ENCODE peak calls at places on chromosomes 13 and 19, in six cellular contexts. Q is suprapubic skin; N is CD8-positive, alpha-beta T cell; P is hepatocyte; V is activated CD8-positive, alpha-beta memory T cell treated with anti-CD3 and anti-CD28 coated beads, Interleukin-2, amount 50 U/mL, for 48 hours; B is NCI-H1092. R is an unnamed sample.

GRCh38 chr13:75621147-75621546 is 15.0 kb upstream of the LMO7 start:
- DNase-seq in Q (no peak), N (no peak), P (no peak), V (no peak), B (no peak), R (peak; percentile 35)

GRCh38 chr13:45448965-45449559 is 15.7 kb upstream of the COG3 start:
- DNase-seq in Q (no peak), N (no peak), P (no peak), V (no peak), B (no peak), R (no peak)

GRCh38 chr13:46520188-46520587 is 32.8 kb upstream of the LRCH1 start:
- DNase-seq in Q (no peak), N (no peak), P (no peak), V (no peak), B (no peak), R (no peak)

GRCh38 chr19:42005504-42005903 is 11.5 kb upstream of the ATP1A3 start:
- DNase-seq in Q (no peak), N (no peak), P (no peak), V (no peak), B (no peak), R (no peak)

GRCh38 chr13:104968876-104969275 is 1566.6 kb downstream of the EFNB2 start:
- DNase-seq in Q (no peak), N (no peak), P (no peak), V (no peak), B (no peak), R (no peak)

GRCh38 chr19:29188289-29188688 is 24.7 kb downstream of the UQCRFS1 start:
- DNase-seq in Q (no peak), N (no peak), P (no peak), V (no peak), B (no peak), R (no peak)

GRCh38 chr13:109610517-109610916 is 175.9 kb downstream of the IRS2 start:
- DNase-seq in Q (no peak), N (peak; percentile 51), P (peak; percentile 28), V (peak; percentile 56), B (no peak), R (no peak)

GRCh38 chr19:12828494-12828893 is 5.9 kb downstream of the RTBDN start:
- DNase-seq in Q (no peak), N (no peak), P (peak; percentile 56), V (no peak), B (peak; percentile 76), R (peak; percentile 40)

GRCh38 chr19:16223746-16224145 is 26.0 kb downstream of the AP1M1 start:
- DNase-seq in Q (no peak), N (no peak), P (no peak), V (no peak), B (no peak), R (no peak)

GRCh38 chr13:99018418-99019180 is 40.7 kb upstream of the DOCK9 start:
- DNase-seq in Q (no peak), N (no peak), P (no peak), V (no peak), B (no peak), R (peak; percentile 16)

GRCh38 chr19:47156861-47157454 is 26.3 kb downstream of the SAE1 start:
- DNase-seq in Q (no peak), N (no peak), P (no peak), V (no peak), B (no peak), R (no peak)

GRCh38 chr19:38784224-38784623 is 4.8 kb upstream of the LGALS7B start:
- DNase-seq in Q (no peak), N (no peak), P (peak; percentile 60), V (no peak), B (no peak), R (peak; percentile 3)

R was measured in AG08396.